ENCODE peak calls at places on chromosomes 13 and 19, in seven cellular contexts. L, D, E, R, C, J and W are unnamed samples.

GRCh38 chr13:22915442-22916082 is 265.2 kb upstream of the SGCG start:
- DNase-seq in E (no peak), R (peak), J (no peak), C (no peak), D (no peak), L (peak), W (no peak)

GRCh38 chr19:53905787-53906186 is 3.3 kb upstream of the CACNG7 start:
- DNase-seq in D (no peak), C (no peak), J (no peak), R (no peak), L (no peak), E (no peak), W (no peak)

GRCh38 chr13:29402168-29402621 is 193.3 kb downstream of the SLC7A1 start:
- DNase-seq in L (peak), C (no peak), E (no peak), D (no peak), R (no peak), J (no peak), W (no peak)

GRCh38 chr19:10141973-10142372 is 22.3 kb upstream of the EIF3G start:
- DNase-seq in E (no peak), L (no peak), D (no peak), J (no peak), R (no peak), C (no peak), W (no peak)

GRCh38 chr13:45731455-45731854 is 29.3 kb downstream of the CBY2 start:
- DNase-seq in D (no peak), R (no peak), L (no peak), J (no peak), E (no peak), C (no peak), W (no peak)

GRCh38 chr19:41821003-41821735 is 23.3 kb downstream of the LYPD4 start:
- DNase-seq in L (no peak), D (no peak), R (no peak), C (peak), E (no peak), J (no peak), W (peak)

GRCh38 chr13:38826182-38826813 is 139.4 kb downstream of the FREM2 start:
- DNase-seq in C (no peak), J (no peak), R (no peak), D (no peak), E (no peak), L (no peak), W (no peak)

GRCh38 chr19:52007436-52007804 is 591 bp downstream of the ZNF615 start:
- DNase-seq in E (no peak), C (no peak), R (no peak), L (no peak), J (no peak), D (peak), W (peak)

GRCh38 chr13:30884543-30884942 is 21.5 kb upstream of the MEDAG start:
- DNase-seq in C (no peak), J (peak), D (no peak), R (no peak), E (no peak), L (no peak), W (no peak)

GRCh38 chr13:72304121-72304745 is 423.2 kb downstream of the MZT1 start:
- DNase-seq in L (no peak), C (no peak), D (no peak), R (no peak), J (no peak), E (no peak), W (no peak)

GRCh38 chr19:22144394-22144793 is 52.4 kb downstream of the ZNF676 start:
- DNase-seq in L (no peak), J (no peak), E (no peak), R (no peak), C (no peak), D (no peak), W (no peak)

GRCh38 chr13:48585456-48585840 is 52.6 kb upstream of the RCBTB2 start:
- DNase-seq in R (no peak), L (no peak), E (peak), C (no peak), D (no peak), J (no peak), W (no peak)

GRCh38 chr19:13823256-13823655 is 28.0 kb downstream of the ZSWIM4 start:
- DNase-seq in E (no peak), J (no peak), L (peak), R (no peak), C (no peak), D (no peak), W (no peak)

GRCh38 chr13:108154421-108154858 is 60.9 kb downstream of the LIG4 start:
- DNase-seq in J (no peak), R (no peak), E (no peak), L (no peak), D (no peak), C (no peak), W (no peak)

GRCh38 chr13:100738176-100738855 is 63.7 kb upstream of the TMTC4 start:
- DNase-seq in R (no peak), C (no peak), E (no peak), L (no peak), D (no peak), J (no peak), W (no peak)

GRCh38 chr13:39266426-39266825 is 228.2 kb downstream of the NHLRC3 start:
- DNase-seq in J (no peak), D (no peak), C (no peak), E (no peak), L (no peak), R (no peak), W (no peak)

DNA sequence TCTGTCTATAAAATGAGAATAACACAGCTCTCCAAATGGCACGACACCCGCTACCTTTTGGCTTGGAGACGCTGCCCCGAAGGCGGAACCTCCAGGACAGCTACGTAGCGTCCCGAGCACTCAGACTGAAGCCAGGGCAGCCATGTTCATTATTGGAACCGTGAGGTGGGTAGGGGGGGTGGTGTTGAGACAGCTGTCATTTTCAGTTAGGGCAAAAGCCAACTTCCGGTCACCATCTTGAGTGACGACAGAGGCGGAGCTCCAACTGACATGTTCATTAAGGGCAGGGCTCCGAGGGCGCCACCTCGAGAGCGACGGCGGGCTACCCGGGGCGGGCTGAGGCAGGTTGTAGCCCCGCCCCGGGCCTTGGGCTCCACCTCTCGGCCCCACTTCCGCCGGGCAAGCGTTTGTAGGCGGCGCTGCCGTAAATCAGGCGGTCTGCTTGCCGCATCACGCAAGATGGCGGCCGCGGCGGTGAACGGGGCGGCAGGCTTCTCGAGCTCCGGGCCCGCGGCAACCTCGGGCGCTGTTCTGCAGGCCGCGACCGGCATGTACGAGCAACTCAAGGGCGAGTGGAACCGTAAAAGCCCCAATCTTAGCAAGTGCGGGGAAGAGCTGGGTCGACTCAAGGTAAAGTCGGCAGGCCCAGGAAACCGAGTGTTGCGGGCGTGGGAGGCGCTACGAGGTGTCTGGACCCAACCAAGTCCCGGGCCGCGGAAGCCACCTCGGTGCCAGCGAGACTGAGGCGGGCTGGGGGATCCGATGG is at the start of gene PSMD8:
- DNase-seq in J (peak), C (peak), R (peak), E (peak), D (peak), L (peak), W (peak)
- TF ChIP-seq POLR2A in J (no peak), C (peak), R (peak), E (peak), D (peak), L (peak), W (peak)

GRCh38 chr13:113103646-113104045 is 1.9 kb upstream of the F7 start:
- DNase-seq in L (no peak), J (no peak), D (no peak), C (no peak), R (no peak), E (no peak), W (no peak)

GRCh38 chr13:113102727-113103126 is 2.9 kb upstream of the F7 start:
- DNase-seq in E (no peak), D (no peak), C (no peak), R (no peak), J (no peak), L (no peak), W (no peak)

GRCh38 chr13:113106053-113106452 is 462 bp downstream of the F7 start:
- DNase-seq in C (no peak), J (no peak), D (no peak), R (no peak), L (no peak), E (no peak), W (no peak)

GRCh38 chr13:113106666-113107065 is 1.1 kb downstream of the F7 start:
- DNase-seq in E (no peak), L (no peak), D (no peak), R (no peak), J (no peak), C (no peak), W (no peak)

GRCh38 chr13:113105032-113105993 is at the start of gene F7:
- DNase-seq in C (no peak), L (no peak), E (no peak), R (no peak), J (no peak), D (no peak), W (no peak)
- TF ChIP-seq POLR2A in C (no peak), L (no peak), E (no peak), R (no peak), J (no peak), D (no peak), W (no peak)

DNA sequence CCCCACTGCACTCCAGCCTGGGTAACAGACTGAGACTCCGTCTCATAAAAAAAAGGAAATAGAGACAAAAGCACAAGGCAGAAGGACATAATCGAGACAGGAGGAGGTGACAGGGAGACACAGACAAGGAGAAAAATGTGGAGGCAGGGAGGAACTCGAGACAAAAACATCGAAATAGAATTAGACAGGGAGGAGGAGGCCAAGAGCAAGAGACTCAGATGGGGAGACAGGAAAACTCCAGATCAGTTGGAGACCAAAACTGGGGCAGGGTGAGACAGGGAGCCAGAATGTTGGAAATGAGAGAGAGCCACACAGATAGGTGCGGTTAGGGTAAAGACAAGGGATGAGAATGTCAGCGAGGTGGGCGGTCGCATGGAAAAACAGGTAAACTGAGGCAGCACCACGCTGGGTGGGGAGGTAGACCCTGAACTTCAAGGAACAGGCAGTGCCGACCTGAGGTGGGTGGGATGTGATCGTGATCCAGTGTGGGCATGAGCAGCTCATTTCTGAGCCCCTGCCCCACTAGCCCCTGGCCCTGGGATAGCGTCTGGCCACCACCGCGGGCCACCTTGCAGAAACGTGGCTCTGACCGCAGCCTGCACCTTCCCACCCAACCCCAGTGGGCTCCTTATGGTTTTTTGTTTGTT is 15.2 kb downstream of the CYTH2 start:
- DNase-seq in R (no peak), L (no peak), E (no peak), C (no peak), J (no peak), D (no peak), W (no peak)
- TF ChIP-seq POLR2A in R (no peak), L (no peak), E (no peak), C (no peak), J (no peak), D (no peak), W (no peak)

GRCh38 chr19:1863308-1863637 is at the start of gene KLF16:
- DNase-seq in E (no peak), J (no peak), D (no peak), C (no peak), R (no peak), L (no peak), W (peak)
- TF ChIP-seq POLR2A in E (no peak), J (no peak), D (peak), C (peak), R (peak), L (peak), W (peak)

DNA sequence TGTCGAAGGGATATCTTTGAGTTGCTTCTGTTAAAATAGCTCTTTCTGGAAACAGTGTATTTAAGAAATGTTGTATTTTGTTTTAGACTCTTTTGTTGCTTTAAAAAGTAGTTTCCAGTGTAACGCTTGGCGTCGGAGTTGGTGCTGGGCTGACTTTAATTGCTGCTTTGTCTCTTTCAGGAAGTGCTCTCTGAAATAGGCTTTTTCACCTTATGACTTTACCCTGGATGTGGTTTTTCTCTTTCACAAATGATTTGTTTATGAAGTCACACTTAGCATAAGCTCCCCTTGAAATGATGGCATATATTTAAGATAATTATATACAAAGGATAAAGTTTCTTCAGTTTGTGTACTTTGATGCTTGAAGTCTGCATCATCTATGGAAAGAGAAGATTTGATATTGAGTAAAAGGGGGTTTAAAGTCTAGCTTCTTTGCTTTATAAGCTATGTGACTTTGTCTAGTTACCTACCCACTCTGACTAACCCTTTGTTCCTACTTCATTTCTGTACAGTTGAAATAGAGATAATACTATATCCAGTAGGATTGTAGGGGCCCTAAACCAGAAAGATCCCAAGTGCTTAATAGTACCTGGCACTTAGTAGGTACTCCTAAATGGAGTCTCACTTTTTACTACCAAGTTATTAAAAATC is at the start of gene GPR18:
- DNase-seq in J (no peak), L (no peak), R (no peak), E (no peak), D (no peak), C (no peak), W (no peak)
- TF ChIP-seq POLR2A in J (no peak), L (no peak), R (no peak), E (no peak), D (no peak), C (peak), W (no peak)

GRCh38 chr19:28021316-28022185 is 1191.4 kb downstream of the UQCRFS1 start:
- DNase-seq in D (no peak), C (no peak), E (no peak), J (no peak), L (no peak), R (no peak), W (no peak)
- TF ChIP-seq POLR2A in D (no peak), C (no peak), E (no peak), J (no peak), L (no peak), R (no peak), W (no peak)

GRCh38 chr13:19586904-19587634 is 25.7 kb upstream of the TPTE2 start:
- DNase-seq in J (peak), C (peak), R (no peak), L (no peak), D (no peak), E (no peak), W (no peak)
- TF ChIP-seq POLR2A in J (no peak), C (no peak), R (no peak), L (no peak), D (no peak), E (no peak), W (no peak)

GRCh38 chr19:35903550-35904179 is 1.3 kb downstream of the HCST start:
- DNase-seq in D (peak), C (peak), E (no peak), R (peak), L (peak), J (peak), W (peak)
- TF ChIP-seq POLR2A in D (peak), C (peak), E (no peak), R (no peak), L (peak), J (no peak), W (peak)